ENCODE peak calls at places on chromosome 2, in eight cellular contexts. H is BE2C, I is endodermal cell, X is prostate gland, V is kidney, Y is tibial artery, J is esophagus muscularis mucosa, W is spleen. F is an unnamed sample. For H3K4me1, the result is how much of the 10 kb centered on the place peaks cover.

GRCh38 chr2:62204998-62205496 is 9.1 kb downstream of the B3GNT2 start:
- DNase-seq in H (no peak), I (peak), X (peak), V (no peak), Y (peak), J (no peak), W (no peak), F (no peak)

GRCh38 chr2:134009440-134009839 is 244.4 kb upstream of the MGAT5 start:
- DNase-seq in H (no peak), I (no peak), X (no peak), V (no peak), Y (no peak), J (peak), W (no peak), F (no peak)

GRCh38 chr2:162317910-162318279 is 589 bp downstream of the IFIH1 start:
- DNase-seq in H (no peak), I (peak), X (peak), V (peak), Y (no peak), J (no peak), W (peak), F (peak)

GRCh38 chr2:1556776-1557466 is 143.7 kb downstream of the TPO start:
- DNase-seq in H (no peak), I (no peak), X (no peak), V (peak), Y (no peak), J (no peak), W (peak), F (peak)

GRCh38 chr2:10550206-10551001 is 102.3 kb upstream of the ODC1 start:
- DNase-seq in H (no peak), I (no peak), X (no peak), V (peak), Y (no peak), J (no peak), W (no peak), F (no peak)

GRCh38 chr2:234451852-234452625 is 44.8 kb downstream of the ARL4C start:
- DNase-seq in H (no peak), I (no peak), X (no peak), V (no peak), Y (no peak), J (no peak), W (no peak), F (peak)

GRCh38 chr2:43021791-43022500 is 204.5 kb downstream of the ZFP36L2 start:
- DNase-seq in H (no peak), I (peak), X (no peak), V (peak), Y (no peak), J (no peak), W (peak), F (peak)

GRCh38 chr2:23351388-23352141 is 33.4 kb upstream of the KLHL29 start:
- DNase-seq in H (peak), I (peak), X (peak), V (peak), Y (peak), J (no peak), W (peak), F (peak)

GRCh38 chr2:172734711-172735645 is 667 bp upstream of the RAPGEF4 start:
- DNase-seq in H (no peak), I (peak), X (no peak), V (no peak), Y (no peak), J (no peak), W (no peak), F (no peak)

GRCh38 chr2:109182426-109182825 is 53.4 kb downstream of the SH3RF3 start:
- DNase-seq in H (no peak), I (no peak), X (no peak), V (no peak), Y (no peak), J (no peak), W (no peak), F (peak)

GRCh38 chr2:28617502-28618184 is 121.8 kb downstream of the PLB1 start:
- DNase-seq in H (no peak), I (no peak), X (peak), V (peak), Y (peak), J (no peak), W (peak), F (peak)

GRCh38 chr2:109324859-109325258 is 195.9 kb downstream of the SH3RF3 start:
- DNase-seq in H (no peak), I (no peak), X (peak), V (peak), Y (peak), J (no peak), W (no peak), F (peak)

GRCh38 chr2:5330961-5331360 is 361.2 kb upstream of the SOX11 start:
- DNase-seq in H (no peak), I (no peak), X (no peak), V (no peak), Y (no peak), J (no peak), W (no peak), F (peak)

GRCh38 chr2:159419403-159419802 is 132.9 kb upstream of the WDSUB1 start:
- DNase-seq in H (no peak), I (no peak), X (no peak), V (no peak), Y (no peak), J (no peak), W (no peak), F (no peak)

GRCh38 chr2:118940486-118941120 is 1.4 kb upstream of the MARCO start:
- DNase-seq in H (no peak), I (no peak), X (no peak), V (no peak), Y (peak), J (no peak), W (no peak), F (no peak)
- TF ChIP-seq CTCF in H (no peak), I (no peak), X (no peak), V (no peak), Y (no peak), J (no peak), W (no peak), F (no peak)

GRCh38 chr2:218272531-218273212 is 2.4 kb downstream of the PNKD start:
- DNase-seq in H (peak), I (peak), X (peak), V (peak), Y (peak), J (peak), W (peak), F (peak)
- H3K4me3 ChIP-seq in H (no peak), I (no peak), X (peak), V (no peak), Y (peak), J (peak), W (no peak), F (no peak)

GRCh38 chr2:56211048-56211447 is 27.3 kb downstream of the CCDC85A start:
- DNase-seq in H (no peak), I (no peak), X (no peak), V (no peak), Y (no peak), J (no peak), W (no peak), F (peak)
- H3K4me1 ChIP-seq in H (under half), I (under half), X (under half), V (under half), Y (under half), J (under half), W (under half), F (under half)

DNA sequence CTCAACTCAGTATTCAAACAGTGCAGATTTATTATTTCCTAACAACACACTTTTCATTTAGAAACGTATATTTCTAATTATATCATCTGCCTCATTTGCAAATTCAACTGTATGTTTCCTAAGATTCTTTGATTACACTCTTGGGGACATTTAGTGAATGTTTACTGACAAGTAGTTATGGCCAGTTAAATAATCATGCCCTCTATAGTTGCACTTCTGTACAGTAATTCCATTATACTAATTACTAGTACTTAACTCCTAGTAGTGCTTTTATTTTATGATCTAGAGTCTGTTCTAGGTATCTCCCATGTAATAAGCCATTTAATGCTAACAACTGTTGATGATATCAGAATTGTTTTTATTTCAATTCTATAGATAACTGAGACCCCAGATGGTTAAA is 357.9 kb downstream of the ERBB4 start:
- DNase-seq in H (no peak), I (no peak), X (no peak), V (no peak), Y (no peak), J (no peak), W (no peak), F (no peak)
- TF ChIP-seq CTCF in H (no peak), I (no peak), X (no peak), V (no peak), Y (no peak), J (no peak), W (no peak), F (no peak)

GRCh38 chr2:232386740-232387450 is 8.3 kb downstream of the ALPP start:
- DNase-seq in H (no peak), I (peak), X (no peak), V (no peak), Y (no peak), J (no peak), W (no peak), F (no peak)
- H3K4me3 ChIP-seq in H (no peak), I (peak), X (no peak), V (no peak), Y (no peak), J (no peak), W (no peak), F (no peak)

GRCh38 chr2:69188174-69188900 is 175.4 kb downstream of the ANTXR1 start:
- DNase-seq in H (peak), I (no peak), X (no peak), V (no peak), Y (no peak), J (no peak), W (no peak), F (no peak)
- H3K4me1 ChIP-seq in H (under half), I (under half), X (under half), V (under half), Y (half or more), J (under half), W (under half), F (under half)

GRCh38 chr2:154439156-154439555 is 259.3 kb upstream of the KCNJ3 start:
- DNase-seq in H (no peak), I (no peak), X (no peak), V (no peak), Y (no peak), J (no peak), W (no peak), F (peak)
- TF ChIP-seq CTCF in H (no peak), I (peak), X (no peak), V (peak), Y (no peak), J (peak), W (no peak), F (no peak)

GRCh38 chr2:161237397-161238263 is 70.6 kb upstream of the PSMD14 start:
- DNase-seq in H (peak), I (peak), X (no peak), V (peak), Y (peak), J (peak), W (peak), F (peak)

GRCh38 chr2:161238559-161239415 is 69.4 kb upstream of the PSMD14 start:
- DNase-seq in H (peak), I (peak), X (peak), V (peak), Y (peak), J (no peak), W (peak), F (peak)

GRCh38 chr2:161238264-161238558 is 70.0 kb upstream of the PSMD14 start:
- DNase-seq in H (no peak), I (no peak), X (no peak), V (no peak), Y (no peak), J (no peak), W (no peak), F (no peak)

GRCh38 chr2:161241894-161242293 is 66.3 kb upstream of the PSMD14 start:
- DNase-seq in H (no peak), I (no peak), X (no peak), V (no peak), Y (no peak), J (no peak), W (no peak), F (no peak)

DNA sequence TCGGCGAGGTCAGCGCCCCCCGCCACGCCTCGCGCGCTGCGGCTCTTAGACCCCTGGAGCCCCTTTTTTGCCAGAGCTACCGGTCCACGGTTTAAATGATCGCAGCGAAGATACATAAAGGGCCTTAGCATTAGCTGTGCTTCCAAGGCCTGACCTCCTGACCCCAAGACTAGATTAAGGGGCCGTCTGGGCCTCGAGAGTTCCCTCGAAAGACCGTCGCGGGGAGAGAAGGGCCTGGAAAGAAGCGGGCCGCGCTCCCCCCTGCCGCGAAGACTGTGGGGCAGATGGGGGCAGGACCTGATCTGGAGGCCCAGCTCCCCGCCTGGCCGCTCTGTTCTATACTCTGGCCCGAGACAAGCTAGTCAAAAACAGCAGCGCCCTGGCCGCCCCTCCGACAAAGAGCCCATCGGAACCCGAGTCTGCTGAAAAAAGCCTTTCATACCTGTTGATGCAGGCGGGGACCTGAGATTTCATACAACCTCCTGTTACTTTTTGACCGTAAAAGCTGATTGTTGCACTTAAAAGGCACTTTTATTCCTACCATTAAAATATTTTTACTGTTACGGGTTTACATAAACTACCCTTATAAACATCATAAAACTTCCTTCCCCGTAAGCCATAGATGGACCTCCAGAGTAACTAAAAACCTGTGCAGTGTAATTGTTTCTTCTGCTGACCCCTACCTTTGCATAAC is 68.7 kb upstream of the PSMD14 start:
- DNase-seq in H (no peak), I (peak), X (no peak), V (peak), Y (no peak), J (no peak), W (peak), F (no peak)
- H3K4me3 ChIP-seq in H (no peak), I (peak), X (no peak), V (no peak), Y (peak), J (peak), W (peak), F (no peak)